ENCODE peak calls at places on chromosomes 13 and 19, in eight cellular contexts. One of them, this sample, is unnamed.
A peak's percentile ranks its signal among the peaks of the same experiment; 100 is the strongest.

GRCh38 chr19:536031-536880 is 4.7 kb downstream of the CDC34 start:
- DNase-seq in fibroblast of lung: no peak
- DNase-seq in AG09319: no peak
- DNase-seq in Panc1: no peak
- DNase-seq in fibroblast of mammary gland: no peak
- DNase-seq in neural crest cell: no peak
- DNase-seq in HFFc6: no peak
- DNase-seq in hepatocyte: no peak
- DNase-seq in this sample: peak; percentile 17

GRCh38 chr19:55459950-55460657 is 1.3 kb downstream of the ISOC2 start:
- DNase-seq in HFFc6: peak; percentile 23
- DNase-seq in fibroblast of lung: peak; percentile 38
- DNase-seq in Panc1: no peak
- DNase-seq in AG09319: no peak
- DNase-seq in neural crest cell: no peak
- DNase-seq in hepatocyte: no peak
- DNase-seq in fibroblast of mammary gland: peak; percentile 34
- DNase-seq in this sample: no peak

GRCh38 chr19:31838163-31838798 is 489.0 kb upstream of the TSHZ3 start:
- DNase-seq in neural crest cell: no peak
- DNase-seq in AG09319: no peak
- DNase-seq in fibroblast of mammary gland: no peak
- DNase-seq in hepatocyte: no peak
- DNase-seq in HFFc6: no peak
- DNase-seq in fibroblast of lung: peak; percentile 14
- DNase-seq in Panc1: no peak
- DNase-seq in this sample: no peak

GRCh38 chr19:36051637-36052036 is 2.4 kb downstream of the THAP8 start:
- DNase-seq in AG09319: no peak
- DNase-seq in fibroblast of lung: no peak
- DNase-seq in fibroblast of mammary gland: no peak
- DNase-seq in neural crest cell: no peak
- DNase-seq in HFFc6: no peak
- DNase-seq in Panc1: no peak
- DNase-seq in hepatocyte: no peak
- DNase-seq in this sample: no peak

GRCh38 chr19:36489920-36490415 is 607 bp upstream of the ZNF566 start:
- DNase-seq in AG09319: peak; percentile 83
- DNase-seq in fibroblast of lung: peak; percentile 96
- DNase-seq in hepatocyte: peak; percentile 91
- DNase-seq in HFFc6: peak; percentile 91
- DNase-seq in Panc1: peak; percentile 83
- DNase-seq in fibroblast of mammary gland: peak; percentile 90
- DNase-seq in neural crest cell: peak; percentile 70
- DNase-seq in this sample: no peak

GRCh38 chr13:29953542-29953941 is 103.1 kb upstream of the UBL3 start:
- DNase-seq in Panc1: no peak
- DNase-seq in fibroblast of mammary gland: peak; percentile 12
- DNase-seq in AG09319: no peak
- DNase-seq in hepatocyte: no peak
- DNase-seq in fibroblast of lung: no peak
- DNase-seq in HFFc6: no peak
- DNase-seq in neural crest cell: no peak
- DNase-seq in this sample: no peak

GRCh38 chr19:48685583-48685982 is 10.2 kb upstream of the FUT2 start:
- DNase-seq in Panc1: no peak
- DNase-seq in HFFc6: no peak
- DNase-seq in fibroblast of mammary gland: no peak
- DNase-seq in neural crest cell: no peak
- DNase-seq in AG09319: no peak
- DNase-seq in hepatocyte: peak; percentile 35
- DNase-seq in fibroblast of lung: no peak
- DNase-seq in this sample: no peak

GRCh38 chr19:58330458-58330857 is 3.7 kb downstream of the ZSCAN22 start:
- DNase-seq in Panc1: peak; percentile 75
- DNase-seq in AG09319: no peak
- DNase-seq in HFFc6: peak; percentile 60
- DNase-seq in hepatocyte: peak; percentile 31
- DNase-seq in fibroblast of mammary gland: peak; percentile 88
- DNase-seq in fibroblast of lung: peak; percentile 83
- DNase-seq in neural crest cell: no peak
- DNase-seq in this sample: no peak

GRCh38 chr19:16258440-16258903 is 60.8 kb downstream of the AP1M1 start:
- DNase-seq in AG09319: no peak
- DNase-seq in HFFc6: no peak
- DNase-seq in fibroblast of lung: no peak
- DNase-seq in neural crest cell: no peak
- DNase-seq in hepatocyte: no peak
- DNase-seq in Panc1: no peak
- DNase-seq in fibroblast of mammary gland: no peak
- DNase-seq in this sample: no peak

GRCh38 chr19:7673995-7674667 is 2.8 kb upstream of the MCEMP1 start:
- DNase-seq in AG09319: peak; percentile 41
- DNase-seq in neural crest cell: peak; percentile 50
- DNase-seq in fibroblast of lung: peak; percentile 78
- DNase-seq in HFFc6: peak; percentile 41
- DNase-seq in fibroblast of mammary gland: peak; percentile 84
- DNase-seq in hepatocyte: peak; percentile 68
- DNase-seq in Panc1: no peak
- DNase-seq in this sample: no peak

GRCh38 chr19:12779162-12779993 is 4.0 kb upstream of the HOOK2 start:
- DNase-seq in neural crest cell: peak; percentile 36
- DNase-seq in HFFc6: no peak
- DNase-seq in AG09319: peak; percentile 49
- DNase-seq in fibroblast of lung: peak; percentile 93
- DNase-seq in fibroblast of mammary gland: peak; percentile 93
- DNase-seq in Panc1: no peak
- DNase-seq in hepatocyte: peak; percentile 82
- DNase-seq in this sample: no peak

GRCh38 chr19:31351212-31352193 is 2.3 kb upstream of the TSHZ3 start:
- DNase-seq in hepatocyte: peak; percentile 45
- DNase-seq in Panc1: no peak
- DNase-seq in neural crest cell: no peak
- DNase-seq in HFFc6: peak; percentile 55
- DNase-seq in fibroblast of lung: peak; percentile 73
- DNase-seq in fibroblast of mammary gland: peak; percentile 75
- DNase-seq in AG09319: no peak
- DNase-seq in this sample: no peak

GRCh38 chr13:30861163-30861562 is 44.9 kb upstream of the MEDAG start:
- DNase-seq in AG09319: no peak
- DNase-seq in hepatocyte: no peak
- DNase-seq in fibroblast of mammary gland: no peak
- DNase-seq in HFFc6: no peak
- DNase-seq in neural crest cell: no peak
- DNase-seq in fibroblast of lung: no peak
- DNase-seq in Panc1: no peak
- DNase-seq in this sample: no peak

GRCh38 chr19:35760711-35761349 is 2.9 kb downstream of the PROSER3 start:
- DNase-seq in fibroblast of mammary gland: no peak
- DNase-seq in Panc1: no peak
- DNase-seq in fibroblast of lung: no peak
- DNase-seq in AG09319: no peak
- DNase-seq in HFFc6: no peak
- DNase-seq in hepatocyte: no peak
- DNase-seq in neural crest cell: no peak
- DNase-seq in this sample: no peak

GRCh38 chr13:20182231-20182846 is 10.4 kb downstream of the GJB2 start:
- DNase-seq in Panc1: peak; percentile 50
- DNase-seq in fibroblast of lung: peak; percentile 83
- DNase-seq in HFFc6: peak; percentile 64
- DNase-seq in fibroblast of mammary gland: peak; percentile 80
- DNase-seq in neural crest cell: peak; percentile 37
- DNase-seq in AG09319: no peak
- DNase-seq in hepatocyte: peak; percentile 86
- DNase-seq in this sample: no peak

GRCh38 chr13:43475135-43475534 is 311.6 kb downstream of the ENOX1 start:
- DNase-seq in HFFc6: no peak
- DNase-seq in fibroblast of lung: peak; percentile 24
- DNase-seq in Panc1: no peak
- DNase-seq in AG09319: no peak
- DNase-seq in hepatocyte: no peak
- DNase-seq in neural crest cell: no peak
- DNase-seq in fibroblast of mammary gland: no peak
- DNase-seq in this sample: no peak

GRCh38 chr13:45167611-45168554 is 33.0 kb downstream of the KCTD4 start:
- DNase-seq in neural crest cell: no peak
- DNase-seq in HFFc6: no peak
- DNase-seq in Panc1: no peak
- DNase-seq in AG09319: no peak
- DNase-seq in hepatocyte: peak; percentile 38
- DNase-seq in fibroblast of mammary gland: peak; percentile 38
- DNase-seq in fibroblast of lung: no peak
- DNase-seq in this sample: no peak

GRCh38 chr13:42064966-42065365 is 16.5 kb downstream of the DGKH start:
- DNase-seq in fibroblast of lung: no peak
- DNase-seq in Panc1: no peak
- DNase-seq in neural crest cell: no peak
- DNase-seq in AG09319: no peak
- DNase-seq in hepatocyte: no peak
- DNase-seq in fibroblast of mammary gland: no peak
- DNase-seq in HFFc6: peak; percentile 30
- DNase-seq in this sample: no peak

GRCh38 chr13:73101608-73102007 is 42.8 kb downstream of the KLF5 start:
- DNase-seq in fibroblast of lung: no peak
- DNase-seq in HFFc6: no peak
- DNase-seq in AG09319: no peak
- DNase-seq in fibroblast of mammary gland: no peak
- DNase-seq in hepatocyte: no peak
- DNase-seq in neural crest cell: no peak
- DNase-seq in Panc1: no peak
- DNase-seq in this sample: no peak

GRCh38 chr19:13717194-13717643 is 47.1 kb upstream of the MRI1 start:
- DNase-seq in hepatocyte: no peak
- DNase-seq in AG09319: no peak
- DNase-seq in Panc1: no peak
- DNase-seq in HFFc6: peak; percentile 58
- DNase-seq in fibroblast of mammary gland: no peak
- DNase-seq in fibroblast of lung: no peak
- DNase-seq in neural crest cell: no peak
- DNase-seq in this sample: no peak

GRCh38 chr19:7992575-7992974 is 12.9 kb downstream of the ELAVL1 start:
- DNase-seq in neural crest cell: no peak
- DNase-seq in fibroblast of lung: no peak
- DNase-seq in HFFc6: no peak
- DNase-seq in AG09319: no peak
- DNase-seq in fibroblast of mammary gland: no peak
- DNase-seq in hepatocyte: no peak
- DNase-seq in Panc1: no peak
- DNase-seq in this sample: no peak

GRCh38 chr19:42023121-42023942 is 29.3 kb upstream of the ATP1A3 start:
- DNase-seq in fibroblast of lung: peak; percentile 9
- DNase-seq in HFFc6: peak; percentile 22
- DNase-seq in AG09319: no peak
- DNase-seq in hepatocyte: no peak
- DNase-seq in neural crest cell: peak; percentile 24
- DNase-seq in fibroblast of mammary gland: peak; percentile 11
- DNase-seq in Panc1: no peak
- DNase-seq in this sample: no peak
- TF ChIP-seq CTCF in fibroblast of lung: peak; percentile 51
- TF ChIP-seq CTCF in HFFc6: peak; percentile 69
- TF ChIP-seq CTCF in AG09319: peak; percentile 33
- TF ChIP-seq CTCF in hepatocyte: peak; percentile 12
- TF ChIP-seq CTCF in neural crest cell: peak; percentile 47
- TF ChIP-seq CTCF in fibroblast of mammary gland: peak; percentile 45
- TF ChIP-seq CTCF in Panc1: peak; percentile 76
- TF ChIP-seq CTCF in this sample: no peak

GRCh38 chr19:47348819-47349795 is at the start of gene DHX34:
- DNase-seq in HFFc6: peak; percentile 98
- DNase-seq in neural crest cell: peak; percentile 99
- DNase-seq in Panc1: peak; percentile 94
- DNase-seq in fibroblast of mammary gland: peak; percentile 99
- DNase-seq in AG09319: peak; percentile 99
- DNase-seq in hepatocyte: peak; percentile 99
- DNase-seq in fibroblast of lung: peak; percentile 99
- DNase-seq in this sample: peak; percentile 96
- TF ChIP-seq CTCF in HFFc6: peak; percentile 99
- TF ChIP-seq CTCF in neural crest cell: peak; percentile 100
- TF ChIP-seq CTCF in Panc1: peak; percentile 96
- TF ChIP-seq CTCF in fibroblast of mammary gland: peak; percentile 93
- TF ChIP-seq CTCF in AG09319: peak; percentile 98
- TF ChIP-seq CTCF in hepatocyte: peak; percentile 99
- TF ChIP-seq CTCF in fibroblast of lung: peak; percentile 97
- TF ChIP-seq CTCF in this sample: peak; percentile 97

GRCh38 chr19:10862561-10863106 is 8.7 kb upstream of the CARM1 start:
- DNase-seq in hepatocyte: no peak
- DNase-seq in fibroblast of lung: no peak
- DNase-seq in Panc1: no peak
- DNase-seq in HFFc6: no peak
- DNase-seq in fibroblast of mammary gland: no peak
- DNase-seq in AG09319: no peak
- DNase-seq in neural crest cell: no peak
- DNase-seq in this sample: no peak

GRCh38 chr19:10864538-10864899 is 6.8 kb upstream of the CARM1 start:
- DNase-seq in fibroblast of mammary gland: peak; percentile 71
- DNase-seq in HFFc6: peak; percentile 66
- DNase-seq in hepatocyte: peak; percentile 89
- DNase-seq in Panc1: peak; percentile 62
- DNase-seq in fibroblast of lung: peak; percentile 79
- DNase-seq in AG09319: peak; percentile 42
- DNase-seq in neural crest cell: peak; percentile 92
- DNase-seq in this sample: peak; percentile 66

GRCh38 chr19:10858204-10858828 is 10.1 kb downstream of the C19orf38 start:
- DNase-seq in hepatocyte: no peak
- DNase-seq in fibroblast of lung: peak; percentile 33
- DNase-seq in neural crest cell: peak; percentile 55
- DNase-seq in AG09319: no peak
- DNase-seq in Panc1: no peak
- DNase-seq in fibroblast of mammary gland: peak; percentile 28
- DNase-seq in HFFc6: no peak
- DNase-seq in this sample: peak; percentile 43

GRCh38 chr19:10863107-10863700 is 8.1 kb upstream of the CARM1 start:
- DNase-seq in HFFc6: peak; percentile 33
- DNase-seq in fibroblast of lung: no peak
- DNase-seq in hepatocyte: peak; percentile 58
- DNase-seq in fibroblast of mammary gland: peak; percentile 72
- DNase-seq in neural crest cell: no peak
- DNase-seq in AG09319: no peak
- DNase-seq in Panc1: no peak
- DNase-seq in this sample: no peak

GRCh38 chr19:10861118-10861651 is 10.2 kb upstream of the CARM1 start:
- DNase-seq in Panc1: no peak
- DNase-seq in fibroblast of lung: no peak
- DNase-seq in AG09319: no peak
- DNase-seq in neural crest cell: peak; percentile 44
- DNase-seq in hepatocyte: no peak
- DNase-seq in HFFc6: no peak
- DNase-seq in fibroblast of mammary gland: no peak
- DNase-seq in this sample: no peak
- TF ChIP-seq CTCF in Panc1: peak; percentile 69
- TF ChIP-seq CTCF in fibroblast of lung: peak; percentile 53
- TF ChIP-seq CTCF in AG09319: peak; percentile 42
- TF ChIP-seq CTCF in neural crest cell: peak; percentile 55
- TF ChIP-seq CTCF in hepatocyte: peak; percentile 19
- TF ChIP-seq CTCF in HFFc6: peak; percentile 72
- TF ChIP-seq CTCF in fibroblast of mammary gland: peak; percentile 59
- TF ChIP-seq CTCF in this sample: peak; percentile 63

DNA sequence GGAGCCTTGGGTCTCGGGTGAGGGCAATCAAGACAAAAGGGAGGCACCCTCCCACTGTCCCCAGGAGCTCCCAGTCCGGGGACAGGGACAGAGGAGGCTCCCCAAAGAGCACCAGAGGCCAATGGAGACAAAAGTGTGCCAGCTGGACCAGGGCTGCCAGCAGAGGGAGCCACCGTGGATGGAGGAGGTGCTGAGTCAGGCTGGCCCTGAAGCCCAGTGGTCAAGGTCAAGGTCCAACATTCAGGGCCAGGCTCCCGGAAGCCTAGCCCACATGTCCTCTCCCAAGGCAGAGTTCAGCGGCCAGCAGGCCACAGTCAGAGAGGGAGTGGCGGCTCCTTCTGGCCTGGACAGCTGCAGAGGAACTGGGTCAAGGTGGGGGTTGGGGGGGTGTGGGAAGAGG is 8.4 kb downstream of the COL5A3 start:
- DNase-seq in hepatocyte: peak; percentile 52
- DNase-seq in AG09319: no peak
- DNase-seq in HFFc6: no peak
- DNase-seq in fibroblast of lung: peak; percentile 17
- DNase-seq in fibroblast of mammary gland: peak; percentile 59
- DNase-seq in neural crest cell: peak; percentile 20
- DNase-seq in Panc1: no peak
- DNase-seq in this sample: no peak
- TF ChIP-seq CTCF in hepatocyte: peak; percentile 31
- TF ChIP-seq CTCF in AG09319: peak; percentile 47
- TF ChIP-seq CTCF in HFFc6: peak; percentile 78
- TF ChIP-seq CTCF in fibroblast of lung: peak; percentile 49
- TF ChIP-seq CTCF in fibroblast of mammary gland: peak; percentile 62
- TF ChIP-seq CTCF in neural crest cell: peak; percentile 39
- TF ChIP-seq CTCF in Panc1: no peak
- TF ChIP-seq CTCF in this sample: no peak